ENCODE peak calls at places on chromosomes 1 and 21, in ten cellular contexts. A, D, C, R, E, T, J, S, N and U are unnamed samples. For H3K9me3, the result is how much of the 10 kb centered on the place peaks cover.

GRCh38 chr1:109091196-109092193 is 931 bp downstream of the TMEM167B start:
- DNase-seq in C (no peak), S (no peak), E (no peak), N (no peak), R (peak), J (no peak), D (no peak), T (no peak), A (no peak), U (no peak)

GRCh38 chr1:14778882-14779594 is 180.6 kb downstream of the KAZN start:
- DNase-seq in A (peak), E (no peak), C (peak), R (peak), D (peak), N (peak), J (peak), S (no peak), T (no peak), U (no peak)

GRCh38 chr1:111836111-111836510 is 80.4 kb downstream of the DDX20 start:
- DNase-seq in A (no peak), R (no peak), N (no peak), C (no peak), S (peak), J (no peak), T (no peak), E (no peak), D (no peak), U (no peak)

GRCh38 chr1:94670273-94670672 is 128.7 kb upstream of the F3 start:
- DNase-seq in T (no peak), A (no peak), C (no peak), N (no peak), R (peak), E (no peak), J (no peak), S (no peak), D (peak), U (no peak)

GRCh38 chr21:42398414-42399030 is 2.7 kb upstream of the TMPRSS3 start:
- DNase-seq in E (no peak), T (no peak), N (no peak), R (no peak), C (no peak), S (peak), D (no peak), A (no peak), J (no peak), U (no peak)

GRCh38 chr1:85406887-85407593 is 57.9 kb downstream of the DDAH1 start:
- DNase-seq in E (peak), S (no peak), J (no peak), N (no peak), C (peak), R (no peak), A (no peak), D (peak), T (peak), U (no peak)

GRCh38 chr1:36008546-36009197 is 75.2 kb upstream of the TEKT2 start:
- DNase-seq in E (no peak), J (no peak), D (no peak), T (no peak), N (no peak), R (no peak), S (no peak), C (no peak), A (no peak), U (no peak)

GRCh38 chr1:46940307-46940706 is 969 bp downstream of the CYP4A11 start:
- DNase-seq in S (no peak), E (no peak), J (no peak), N (no peak), C (no peak), A (no peak), R (no peak), D (no peak), T (no peak), U (no peak)

GRCh38 chr1:241097479-241097878 is 259.5 kb downstream of the RGS7 start:
- DNase-seq in J (no peak), E (no peak), R (peak), D (no peak), T (no peak), S (no peak), A (no peak), C (no peak), N (no peak), U (no peak)

GRCh38 chr1:226417350-226417749 is 9.5 kb upstream of the PARP1 start:
- DNase-seq in N (no peak), D (no peak), R (no peak), J (no peak), S (no peak), C (no peak), E (no peak), A (no peak), T (no peak), U (no peak)

GRCh38 chr1:183953031-183953430 is 84.5 kb downstream of the COLGALT2 start:
- DNase-seq in J (no peak), D (no peak), C (no peak), N (no peak), T (no peak), S (no peak), R (no peak), E (no peak), A (no peak), U (no peak)

GRCh38 chr1:17440074-17440826 is 773 bp upstream of the RCC2 start:
- DNase-seq in E (no peak), S (no peak), D (no peak), A (no peak), J (no peak), T (no peak), R (peak), C (no peak), N (no peak), U (no peak)

GRCh38 chr1:17438977-17439249 is 564 bp downstream of the RCC2 start:
- DNase-seq in S (peak), E (no peak), D (no peak), R (no peak), J (no peak), N (no peak), T (no peak), A (no peak), C (no peak), U (no peak)

GRCh38 chr1:17438176-17438976 is 1.1 kb downstream of the RCC2 start:
- DNase-seq in D (peak), J (peak), N (peak), A (peak), S (peak), E (peak), R (peak), T (peak), C (peak), U (no peak)

GRCh38 chr1:17440827-17441168 is 1.3 kb upstream of the RCC2 start:
- DNase-seq in R (no peak), A (no peak), J (no peak), D (no peak), T (no peak), C (no peak), E (no peak), N (no peak), S (no peak), U (no peak)

GRCh38 chr1:17439250-17440073 is at the start of gene RCC2:
- DNase-seq in A (peak), D (peak), E (no peak), J (peak), C (peak), S (peak), R (peak), N (peak), T (peak), U (no peak)
- TF ChIP-seq CTCF in A (no peak), D (no peak), E (no peak), J (peak), C (no peak), S (no peak), R (no peak), N (no peak), T (no peak), U (no peak)

GRCh38 chr1:4305526-4306301 is 348.7 kb upstream of the AJAP1 start:
- DNase-seq in C (no peak), A (no peak), E (no peak), T (no peak), J (no peak), S (no peak), N (no peak), R (peak), D (no peak), U (no peak)

GRCh38 chr1:4306559-4307467 is 347.6 kb upstream of the AJAP1 start:
- DNase-seq in S (no peak), R (peak), N (no peak), C (no peak), A (no peak), J (no peak), E (no peak), T (no peak), D (no peak), U (no peak)

GRCh38 chr1:4307911-4308545 is 346.4 kb upstream of the AJAP1 start:
- DNase-seq in N (no peak), E (no peak), S (no peak), A (no peak), R (peak), J (no peak), C (no peak), D (no peak), T (no peak), U (no peak)

GRCh38 chr1:4307468-4307845 is 347.0 kb upstream of the AJAP1 start:
- DNase-seq in J (no peak), S (no peak), A (no peak), T (no peak), N (no peak), C (no peak), D (no peak), E (no peak), R (no peak), U (no peak)

GRCh38 chr1:4303303-4303702 is 351.1 kb upstream of the AJAP1 start:
- DNase-seq in E (no peak), R (no peak), D (no peak), N (no peak), A (no peak), S (no peak), T (no peak), C (no peak), J (no peak), U (no peak)
- H3K9me3 ChIP-seq in E (under half), R (under half), D (under half), N (under half), A (under half), S (under half), T (under half), C (under half), J (under half), U (under half)

DNA sequence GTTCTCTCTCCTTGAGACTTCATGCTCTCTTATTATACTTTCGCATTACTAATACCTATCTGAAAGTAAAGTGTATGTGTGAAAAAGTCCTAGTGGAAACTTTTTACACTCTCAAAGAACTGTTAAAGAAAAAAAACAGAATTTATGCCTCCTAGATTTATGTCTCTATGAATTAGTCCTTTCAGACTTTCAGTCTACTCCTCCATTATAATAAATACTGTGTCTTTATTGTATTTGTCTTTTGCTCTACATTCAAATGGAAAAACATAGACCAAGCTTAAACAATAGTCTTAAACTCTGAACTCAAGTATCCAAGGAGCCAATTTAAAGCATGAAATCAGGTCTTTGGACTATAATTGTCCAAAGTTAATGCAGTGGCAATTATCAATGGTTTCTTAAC is 1449.0 kb downstream of the PLA2G4A start:
- DNase-seq in N (no peak), T (no peak), A (no peak), S (no peak), D (no peak), C (no peak), R (no peak), E (no peak), J (no peak), U (no peak)
- TF ChIP-seq CTCF in N (no peak), T (no peak), A (no peak), S (no peak), D (no peak), C (no peak), R (no peak), E (no peak), J (no peak), U (no peak)

GRCh38 chr1:217134857-217135568 is 411.8 kb upstream of the ESRRG start:
- DNase-seq in J (peak), D (no peak), E (no peak), T (no peak), A (no peak), N (no peak), C (no peak), R (peak), S (peak), U (no peak)

GRCh38 chr1:217135569-217135915 is 412.3 kb upstream of the ESRRG start:
- DNase-seq in D (no peak), N (no peak), R (no peak), T (no peak), A (no peak), S (peak), J (no peak), E (no peak), C (no peak), U (no peak)

GRCh38 chr1:217136895-217137205 is 413.6 kb upstream of the ESRRG start:
- DNase-seq in C (no peak), N (no peak), E (no peak), D (no peak), T (no peak), A (no peak), J (no peak), R (no peak), S (peak), U (no peak)

GRCh38 chr1:217137210-217137871 is 414.1 kb upstream of the ESRRG start:
- DNase-seq in E (no peak), D (no peak), A (no peak), R (peak), T (no peak), S (peak), C (no peak), N (no peak), J (no peak), U (no peak)

DNA sequence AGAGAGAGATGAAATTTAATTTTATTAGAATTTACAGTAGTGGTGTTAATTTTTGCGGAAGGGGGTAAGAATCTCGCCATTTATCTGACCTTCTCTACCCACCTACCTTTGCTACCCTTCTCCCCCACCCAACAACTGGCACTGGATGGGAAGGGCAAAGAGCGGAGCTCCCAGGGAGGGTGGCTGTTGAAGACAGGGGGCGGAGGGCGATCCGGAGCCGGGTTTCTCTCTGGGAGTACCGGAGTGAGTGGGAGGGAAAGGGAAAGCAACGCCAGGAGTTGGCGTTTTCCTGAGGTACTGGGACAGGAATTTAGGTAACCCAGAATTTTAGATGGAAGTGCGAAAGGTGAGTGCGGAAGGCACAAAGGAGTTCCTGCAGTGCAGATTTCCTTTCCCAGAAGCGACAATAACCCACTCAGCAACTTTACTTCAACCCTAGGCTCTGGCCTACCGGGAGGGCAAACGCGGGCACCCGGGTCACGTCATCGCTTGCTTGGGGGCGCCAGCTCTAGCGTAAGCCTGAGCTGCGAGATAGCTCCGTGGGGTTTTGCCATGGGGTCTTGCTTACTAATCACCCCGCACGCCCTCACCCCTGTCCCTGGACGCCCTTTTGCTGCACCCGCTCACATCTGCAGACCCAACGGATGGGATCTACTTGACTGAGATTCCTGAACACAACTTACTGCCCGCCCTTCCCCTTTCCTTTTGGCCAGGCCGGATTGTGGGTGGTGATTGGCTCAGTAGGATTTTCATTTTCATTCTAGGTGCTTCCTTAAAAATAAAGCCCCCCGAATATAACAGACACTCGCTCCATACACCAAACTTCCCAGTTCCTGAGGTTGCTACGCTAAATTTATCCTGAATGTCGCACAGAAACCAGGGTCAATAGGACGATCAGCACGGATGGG is 413.0 kb upstream of the ESRRG start:
- DNase-seq in S (peak), N (no peak), E (no peak), A (no peak), D (no peak), T (no peak), R (peak), J (peak), C (no peak), U (no peak)
- H3K9me3 ChIP-seq in S (under half), N (under half), E (under half), A (under half), D (under half), T (under half), R (under half), J (under half), C (under half), U (under half)

GRCh38 chr1:186985889-186986491 is 157.2 kb downstream of the PLA2G4A start:
- DNase-seq in J (no peak), R (no peak), T (no peak), N (peak), C (no peak), S (no peak), E (no peak), A (no peak), D (no peak), U (no peak)

GRCh38 chr1:186983327-186983726 is 154.6 kb downstream of the PLA2G4A start:
- DNase-seq in J (no peak), R (no peak), S (no peak), D (no peak), A (peak), E (no peak), N (no peak), C (no peak), T (no peak), U (peak)

GRCh38 chr1:186984959-186985358 is 156.2 kb downstream of the PLA2G4A start:
- DNase-seq in J (no peak), E (no peak), N (no peak), R (peak), T (no peak), D (no peak), C (no peak), A (no peak), S (no peak), U (no peak)

GRCh38 chr1:186987065-186987464 is 158.3 kb downstream of the PLA2G4A start:
- DNase-seq in J (no peak), S (no peak), R (no peak), C (no peak), D (no peak), E (no peak), A (no peak), T (no peak), N (no peak), U (no peak)

DNA sequence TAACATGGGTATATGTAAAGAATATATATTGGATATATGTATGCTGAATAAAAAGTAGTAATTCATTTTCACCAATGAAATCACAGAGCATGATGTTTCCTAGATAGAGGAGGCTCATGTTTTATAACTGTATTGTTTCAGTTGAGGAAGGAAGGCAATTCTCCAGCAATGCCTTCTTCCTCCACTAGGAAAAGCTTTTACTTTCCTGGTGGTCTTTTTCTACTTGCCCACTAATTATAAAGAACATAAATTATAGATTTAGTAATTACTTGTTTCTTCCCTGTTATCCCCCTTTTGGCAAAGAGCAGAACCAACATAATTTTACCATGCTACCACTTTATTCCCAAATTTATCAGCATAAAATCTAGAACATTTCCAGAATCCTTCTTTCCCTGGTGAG is 159.0 kb downstream of the PLA2G4A start:
- DNase-seq in J (no peak), C (no peak), D (no peak), A (no peak), R (no peak), E (no peak), N (no peak), S (no peak), T (no peak), U (no peak)
- TF ChIP-seq CTCF in J (peak), C (no peak), D (no peak), A (no peak), R (peak), E (no peak), N (no peak), S (no peak), T (no peak), U (no peak)

DNA sequence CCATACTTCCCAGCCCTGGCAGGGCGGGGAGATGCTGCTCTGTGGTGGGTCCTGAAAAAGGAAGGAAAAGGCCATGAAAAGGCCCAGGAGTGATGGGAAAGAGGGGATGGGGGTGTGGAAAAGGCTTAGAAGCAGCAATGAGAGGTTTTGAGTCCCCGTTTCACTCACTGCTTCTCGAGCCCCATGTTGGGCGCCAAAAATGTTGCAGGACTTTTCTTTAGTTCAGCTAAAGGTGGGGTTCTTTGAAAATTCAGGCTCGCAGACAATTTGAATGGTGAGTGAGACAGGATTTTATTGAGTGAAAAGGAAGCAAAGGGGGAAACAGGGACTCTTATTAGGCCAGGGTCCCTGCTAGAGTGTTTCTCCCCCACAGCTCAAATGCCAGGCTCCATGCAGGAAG is 93.1 kb downstream of the MRPS6 start:
- DNase-seq in T (no peak), J (no peak), R (no peak), S (no peak), D (no peak), C (no peak), N (peak), E (no peak), A (no peak), U (no peak)
- H3K9me3 ChIP-seq in T (under half), J (under half), R (half or more), S (half or more), D (under half), C (under half), N (under half), E (under half), A (half or more), U (under half)

GRCh38 chr1:92820551-92820950 is 11.3 kb upstream of the RPL5 start:
- DNase-seq in E (no peak), D (no peak), A (no peak), J (no peak), N (no peak), T (no peak), S (no peak), C (no peak), R (no peak), U (no peak)

GRCh38 chr1:92816732-92817131 is 15.1 kb upstream of the RPL5 start:
- DNase-seq in J (no peak), A (no peak), S (no peak), D (no peak), C (no peak), E (no peak), R (no peak), N (no peak), T (no peak), U (no peak)

GRCh38 chr1:92817986-92818764 is 13.7 kb upstream of the RPL5 start:
- DNase-seq in J (peak), N (peak), A (no peak), C (no peak), T (no peak), E (no peak), D (no peak), S (no peak), R (peak), U (no peak)

GRCh38 chr1:92820024-92820423 is 11.8 kb upstream of the RPL5 start:
- DNase-seq in N (no peak), A (no peak), E (no peak), C (no peak), T (no peak), J (no peak), D (no peak), S (no peak), R (no peak), U (no peak)

DNA sequence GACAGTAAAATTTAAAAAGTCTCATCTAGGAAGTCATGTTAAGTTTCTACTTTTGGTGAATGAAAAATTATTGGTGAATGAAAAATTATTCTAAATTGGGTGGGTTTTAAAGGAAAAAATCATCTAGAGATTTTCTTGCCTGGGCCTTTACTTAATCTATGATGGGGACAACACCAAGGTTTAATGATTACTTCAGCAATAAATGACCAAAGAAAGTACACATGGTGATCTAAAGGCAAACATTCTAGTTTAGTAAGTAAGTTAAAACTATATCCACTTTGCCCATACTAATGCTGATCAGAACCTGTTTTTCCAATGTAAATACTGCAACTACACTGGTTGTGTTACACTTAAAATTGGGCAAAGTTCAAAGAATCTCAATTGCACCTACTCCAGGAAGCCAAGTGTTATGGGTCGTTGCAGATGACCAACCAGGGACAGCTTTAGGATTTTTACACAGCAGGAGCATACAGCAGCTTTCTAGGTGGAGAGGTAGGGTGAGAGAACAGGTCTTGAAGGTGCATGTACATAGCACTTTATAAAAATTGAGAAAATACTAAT is 14.6 kb upstream of the RPL5 start:
- DNase-seq in C (no peak), T (no peak), N (no peak), A (no peak), S (no peak), J (no peak), D (no peak), R (no peak), E (no peak), U (no peak)
- TF ChIP-seq CTCF in C (no peak), T (no peak), N (no peak), A (no peak), S (no peak), J (no peak), D (no peak), R (no peak), E (no peak), U (no peak)